ENCODE peak calls at places on chromosomes 12 and 14, in four cellular contexts. U is ovary, H is sigmoid colon, R is colonic mucosa. K is an unnamed sample.

GRCh38 chr12:34311337-34311736 is 289.0 kb downstream of the ALG10 start:
- DNase-seq in R (no peak), H (no peak), U (no peak), K (no peak)

GRCh38 chr14:72518809-72519377 is 375.0 kb downstream of the DPF3 start:
- DNase-seq in R (no peak), U (no peak), H (no peak), K (no peak)

GRCh38 chr14:61754627-61755381 is 7.4 kb upstream of the SNAPC1 start:
- DNase-seq in R (no peak), H (no peak), U (no peak), K (no peak)

GRCh38 chr12:128856791-128857078 is 3.5 kb downstream of the GLT1D1 start:
- DNase-seq in H (peak; percentile 9), R (no peak), U (no peak), K (no peak)

GRCh38 chr14:65296876-65297275 is 115.7 kb upstream of the FUT8 start:
- DNase-seq in H (no peak), R (no peak), U (no peak), K (no peak)

GRCh38 chr14:21455592-21455911 is 371 bp downstream of the CHD8 start:
- DNase-seq in H (no peak), R (no peak), U (no peak), K (no peak)

GRCh38 chr12:126093911-126094310 is 1028.7 kb downstream of the AACS start:
- DNase-seq in H (no peak), R (no peak), U (no peak), K (no peak)

GRCh38 chr14:54627325-54627717 is 60.4 kb downstream of the SAMD4A start:
- DNase-seq in H (no peak), R (no peak), U (no peak), K (peak; percentile 18)

GRCh38 chr12:15979096-15980091 is 68.3 kb downstream of the DERA start:
- DNase-seq in H (no peak), R (peak; percentile 33), U (no peak), K (peak; percentile 42)

GRCh38 chr14:25132734-25133422 is 82.9 kb upstream of the STXBP6 start:
- DNase-seq in H (peak; percentile 82), U (peak; percentile 22), R (peak; percentile 65), K (peak; percentile 2)

GRCh38 chr12:113598815-113599406 is 127.2 kb upstream of the LHX5 start:
- DNase-seq in R (no peak), U (no peak), H (no peak), K (no peak)

GRCh38 chr12:25942709-25943108 is 15.8 kb upstream of the RASSF8 start:
- DNase-seq in H (no peak), R (no peak), U (no peak), K (no peak)

GRCh38 chr12:15726029-15726756 is 63.0 kb downstream of the EPS8 start:
- DNase-seq in H (no peak), U (no peak), R (no peak), K (no peak)

GRCh38 chr12:23472329-23472971 is 477.0 kb downstream of the SOX5 start:
- DNase-seq in H (no peak), U (no peak), R (no peak), K (no peak)

GRCh38 chr14:33134975-33135374 is 196.3 kb downstream of the NPAS3 start:
- DNase-seq in U (no peak), H (no peak), R (no peak), K (no peak)

GRCh38 chr12:92775416-92775815 is 72.6 kb downstream of the PLEKHG7 start:
- DNase-seq in U (no peak), R (no peak), H (no peak), K (no peak)

GRCh38 chr12:22272596-22272995 is 61.9 kb downstream of the ST8SIA1 start:
- DNase-seq in H (no peak), U (no peak), R (no peak), K (no peak)

GRCh38 chr12:129605666-129606065 is 298.2 kb downstream of the TMEM132D start:
- DNase-seq in R (no peak), H (no peak), U (no peak), K (peak; percentile 73)

GRCh38 chr12:116736962-116737773 is 701 bp downstream of the SPRING1 start:
- DNase-seq in H (no peak), R (peak; percentile 28), U (no peak), K (no peak)

GRCh38 chr12:116739381-116739887 is 1.3 kb downstream of the RNFT2 start:
- DNase-seq in H (no peak), R (no peak), U (no peak), K (no peak)

GRCh38 chr12:116735084-116735483 is 2.8 kb downstream of the SPRING1 start:
- DNase-seq in H (no peak), U (no peak), R (no peak), K (no peak)

GRCh38 chr12:116735951-116736599 is 1.8 kb downstream of the SPRING1 start:
- DNase-seq in H (no peak), U (no peak), R (peak; percentile 69), K (no peak)

DNA sequence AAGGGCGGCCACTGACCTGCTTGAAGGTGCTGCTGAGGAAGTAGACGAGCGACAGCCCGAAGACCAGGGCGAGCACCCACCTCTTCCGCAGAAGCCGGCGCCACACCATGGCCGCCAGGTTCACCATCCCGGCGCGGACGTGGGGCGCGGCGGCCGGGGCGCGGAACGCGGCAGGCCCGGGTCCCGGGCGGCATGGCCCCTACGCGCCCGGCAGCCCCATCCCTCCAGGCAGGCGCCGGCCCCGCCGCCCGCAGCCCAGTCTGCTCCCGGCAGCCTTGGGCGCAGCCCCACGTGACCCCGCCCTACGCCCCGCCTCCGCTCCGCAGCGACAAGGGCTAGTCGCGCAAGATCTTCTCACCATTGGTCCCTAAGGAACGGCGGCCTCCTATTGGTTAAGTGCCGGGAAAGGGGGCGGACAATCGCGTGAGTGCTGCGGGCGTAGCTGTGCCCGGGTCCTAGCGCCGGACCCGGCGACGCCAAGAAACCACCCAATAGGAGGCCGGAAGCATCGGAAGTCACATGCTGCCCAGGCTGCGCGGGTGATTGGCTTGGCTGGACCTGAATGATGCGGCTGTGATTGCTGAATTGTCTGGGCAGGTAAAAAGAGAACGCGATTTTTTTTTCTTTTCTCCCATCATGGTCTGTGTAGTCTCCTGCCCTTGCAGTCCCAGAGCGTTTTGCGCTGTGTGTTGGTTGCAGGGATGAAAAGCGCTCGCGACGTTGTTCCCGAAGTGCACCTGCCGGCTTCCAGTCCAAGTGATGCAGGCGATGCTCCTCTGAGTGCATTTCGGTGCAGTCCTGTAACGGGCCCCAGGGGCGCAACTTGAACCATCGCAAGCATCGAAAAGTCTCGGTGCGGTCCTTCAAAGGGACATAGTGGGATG is at the start of the genes RNFT2 and SPRING1:
- DNase-seq in H (peak; percentile 100), R (peak; percentile 100), U (peak; percentile 98), K (peak; percentile 99)
- TF ChIP-seq CTCF in H (no peak), R (no peak), U (no peak), K (peak; percentile 16)

GRCh38 chr12:62684586-62685295 is 218.1 kb downstream of the MON2 start:
- DNase-seq in R (peak; percentile 47), U (peak; percentile 75), H (peak; percentile 91), K (no peak)
- H3K4me3 ChIP-seq in R (no peak overlapping the region), U (no peak overlapping the region), H (no peak overlapping the region), K (no peak overlapping the region)

GRCh38 chr12:52670961-52671360 is 9.2 kb downstream of the KRT1 start:
- DNase-seq in H (no peak), R (no peak), U (no peak), K (no peak)
- H3K27me3 ChIP-seq in H (peaks cover 5% of the 10 kb centered on the region), R (no peaks in the 10 kb centered on the region), U (no peaks in the 10 kb centered on the region), K (peaks cover 3% of the 10 kb centered on the region)

DNA sequence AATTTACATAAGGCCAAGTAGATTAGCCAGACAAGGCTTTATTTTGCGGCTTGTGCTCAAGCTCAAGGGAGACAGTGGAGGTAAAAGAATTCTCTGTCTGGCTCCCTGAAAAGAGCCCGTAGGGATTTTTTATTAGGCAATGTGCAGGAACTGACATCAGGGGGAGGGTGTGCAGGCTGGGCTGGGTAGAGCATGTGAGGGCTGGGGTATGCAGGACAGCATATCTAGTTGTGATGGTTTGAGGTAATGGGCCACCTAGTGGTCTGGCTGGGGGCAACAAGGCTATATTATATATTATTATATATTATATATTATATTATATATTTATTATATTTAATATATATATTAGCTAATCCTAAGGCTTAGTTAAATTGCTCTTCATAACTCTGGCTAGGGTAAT is 102.1 kb downstream of the TMEM117 start:
- DNase-seq in U (no peak), R (no peak), H (no peak), K (peak; percentile 14)
- TF ChIP-seq CTCF in U (no peak), R (no peak), H (no peak), K (peak; percentile 66)

GRCh38 chr12:65189028-65189718 is 19.8 kb downstream of the LEMD3 start:
- DNase-seq in H (no peak), U (no peak), R (no peak), K (no peak)

GRCh38 chr12:65187665-65188064 is 18.3 kb downstream of the LEMD3 start:
- DNase-seq in H (no peak), U (no peak), R (no peak), K (no peak)

GRCh38 chr12:65184176-65184857 is 14.9 kb downstream of the LEMD3 start:
- DNase-seq in H (no peak), U (no peak), R (no peak), K (no peak)

GRCh38 chr12:65184858-65185229 is 15.5 kb downstream of the LEMD3 start:
- DNase-seq in R (no peak), U (no peak), H (no peak), K (no peak)

GRCh38 chr12:65188179-65188709 is 18.9 kb downstream of the LEMD3 start:
- DNase-seq in H (no peak), R (no peak), U (no peak), K (no peak)
- H3K4me3 ChIP-seq in H (no peak overlapping the region), R (no peak overlapping the region), U (no peak overlapping the region), K (no peak overlapping the region)

DNA sequence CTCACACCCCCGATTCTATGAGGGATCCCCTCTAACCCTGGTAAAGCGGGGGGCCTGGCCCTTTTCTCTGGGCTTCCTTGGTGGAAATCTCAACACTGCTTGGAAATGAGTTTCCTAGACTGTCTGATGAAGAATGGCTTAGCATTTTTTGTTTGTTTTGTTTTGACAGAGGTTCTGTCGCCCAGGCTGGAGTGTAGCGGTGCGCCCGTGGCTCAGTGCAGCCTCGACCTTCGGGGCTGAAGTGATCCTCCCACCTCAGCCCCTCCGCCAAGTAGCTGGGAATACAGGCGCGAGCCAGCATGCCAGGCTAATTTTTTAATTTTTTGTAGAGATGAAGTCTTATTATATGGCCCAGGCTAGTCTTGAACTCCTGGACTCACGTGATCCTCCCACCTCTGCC is 30.3 kb downstream of the TC2N start:
- DNase-seq in U (no peak), R (no peak), H (no peak), K (no peak)
- H3K27me3 ChIP-seq in U (no peaks in the 10 kb centered on the region), R (no peaks in the 10 kb centered on the region), H (peaks cover 24% of the 10 kb centered on the region), K (peaks cover 28% of the 10 kb centered on the region)

DNA sequence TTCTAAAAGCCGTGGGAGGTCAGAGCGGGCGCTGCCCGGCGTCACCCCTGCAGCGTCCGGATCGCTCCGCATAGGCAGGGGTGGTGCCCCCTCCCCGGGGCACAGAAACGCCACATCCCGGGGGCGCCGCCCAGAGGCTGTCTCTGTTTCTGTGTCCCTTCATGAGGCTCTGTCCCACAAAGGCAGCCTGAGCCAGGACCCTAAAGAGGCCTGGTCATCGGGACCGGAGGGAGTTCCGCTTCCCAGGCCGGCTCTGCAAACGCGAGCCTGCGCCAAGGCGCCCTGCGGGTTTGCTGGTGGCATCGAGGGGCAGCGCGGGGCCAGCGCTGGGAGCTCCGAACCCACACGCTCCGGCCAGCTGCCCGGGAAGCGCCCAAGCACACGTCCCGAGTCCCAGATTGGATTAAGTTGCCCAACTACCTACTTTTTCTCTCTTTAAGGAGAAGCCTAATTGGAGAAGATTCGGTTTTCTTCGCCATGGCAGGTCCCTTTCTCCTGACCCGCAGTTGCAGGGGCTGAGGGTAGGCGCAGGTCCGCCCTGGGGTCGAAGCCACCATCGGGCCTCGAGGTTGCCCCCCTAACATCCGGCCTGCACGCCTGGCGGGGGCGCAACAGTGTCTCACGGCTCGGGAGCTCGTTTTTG is 421.7 kb downstream of the VRK1 start:
- DNase-seq in U (no peak), R (no peak), H (no peak), K (no peak)
- TF ChIP-seq CTCF in U (no peak), R (no peak), H (no peak), K (no peak)

K was measured in brain microvascular endothelial cell.